ENCODE peak calls at places on chromosomes 4 and X, in eight cellular contexts. L is HTR-8/SVneo; W is stimulated activated CD8-positive, alpha-beta memory T cell treated with anti-CD3 and anti-CD28 coated beads, Interleukin-4, amount 100 ng/mL, for 4 hours; I is Caki2; Y is activated T-helper 1 cell treated with anti-CD3 and anti-CD28 coated beads, Interleukin-12 subunit alpha, Interleukin-12 subunit beta, Interleukin-2, Interleukin-4 antibody, amounts not matched to agents 30 ng/mL and 10 ng/mL and 1 ng/mL, durations not matched to agents 14 hours and 24 hours and 36 hours; T is stimulated activated naive B cell treated with anti-CD40 and anti-IgM and Interleukin-4, amounts not matched to agents 10 μg/mL and 1 μg/mL and 100 μg/mL, for 72 hours; V is stimulated activated CD4-positive, alpha-beta T cell treated with anti-CD3 and anti-CD28 coated beads, TNF-alpha, amount 100 ng/mL, for 48 hours; N is COR-L47. D is an unnamed sample.

GRCh38 chr4:2820216-2820982 is 23.2 kb upstream of the ADD1 start:
- DNase-seq in L (no peak), W (no peak), I (no peak), Y (no peak), T (no peak), V (no peak), N (peak; percentile 10), D (no peak)

GRCh38 chr4:140135529-140136021 is 18.4 kb downstream of the MAML3 start:
- DNase-seq in L (no peak), W (no peak), I (peak; percentile 16), Y (no peak), T (no peak), V (no peak), N (peak; percentile 86), D (no peak)

GRCh38 chr4:164621886-164622521 is 131.9 kb upstream of the SMIM31 start:
- DNase-seq in L (no peak), W (no peak), I (no peak), Y (no peak), T (no peak), V (no peak), N (no peak), D (no peak)

GRCh38 chr4:31081375-31081774 is 361.2 kb downstream of the PCDH7 start:
- DNase-seq in L (peak; percentile 23), W (no peak), I (no peak), Y (no peak), T (no peak), V (no peak), N (no peak), D (no peak)

GRCh38 chrX:155577682-155578081 is 35.1 kb downstream of the TMLHE start:
- DNase-seq in L (no peak), W (no peak), I (no peak), Y (no peak), T (no peak), V (no peak), N (no peak), D (no peak)

GRCh38 chrX:30504309-30504708 is 73.3 kb downstream of the TASL start:
- DNase-seq in L (no peak), W (no peak), I (peak; percentile 41), Y (no peak), T (no peak), V (no peak), N (no peak), D (no peak)

GRCh38 chr4:118346495-118346894 is 6.3 kb downstream of the PRSS12 start:
- DNase-seq in L (no peak), W (no peak), I (no peak), Y (no peak), T (no peak), V (no peak), N (no peak), D (no peak)

GRCh38 chrX:102712216-102712966 is at the start of gene GPRASP2:
- DNase-seq in L (no peak), W (no peak), I (peak; percentile 27), Y (no peak), T (no peak), V (no peak), N (peak; percentile 7), D (peak; percentile 1)

GRCh38 chr4:6386091-6386490 is 86.3 kb downstream of the PPP2R2C start:
- DNase-seq in L (no peak), W (no peak), I (no peak), Y (no peak), T (no peak), V (no peak), N (no peak), D (no peak)

GRCh38 chr4:158807696-158808095 is 38.9 kb downstream of the FNIP2 start:
- DNase-seq in L (no peak), W (no peak), I (no peak), Y (no peak), T (no peak), V (no peak), N (no peak), D (no peak)

GRCh38 chrX:42934020-42934701 is 156.2 kb upstream of the PPP1R2C start:
- DNase-seq in L (no peak), W (no peak), I (no peak), Y (peak; percentile 22), T (peak; percentile 51), V (no peak), N (no peak), D (no peak)

GRCh38 chrX:9745417-9746115 is 20.1 kb downstream of the GPR143 start:
- DNase-seq in L (no peak), W (no peak), I (no peak), Y (no peak), T (no peak), V (no peak), N (no peak), D (no peak)

GRCh38 chr4:120633810-120634209 is 288.7 kb downstream of the PRDM5 start:
- DNase-seq in L (no peak), W (no peak), I (no peak), Y (no peak), T (no peak), V (no peak), N (no peak), D (no peak)

GRCh38 chrX:23616361-23616760 is 50.9 kb upstream of the PRDX4 start:
- DNase-seq in L (peak; percentile 48), W (no peak), I (peak; percentile 1), Y (no peak), T (no peak), V (no peak), N (no peak), D (peak; percentile 10)

GRCh38 chrX:38768079-38768478 is 33.2 kb upstream of the MID1IP1 start:
- DNase-seq in L (peak; percentile 3), W (no peak), I (no peak), Y (no peak), T (no peak), V (no peak), N (peak; percentile 34), D (peak; percentile 2)

GRCh38 chr4:182593864-182594263 is 323.3 kb downstream of the DCTD start:
- DNase-seq in L (no peak), W (no peak), I (no peak), Y (no peak), T (no peak), V (no peak), N (no peak), D (no peak)

GRCh38 chr4:7774301-7775019 is 165.2 kb downstream of the AFAP1 start:
- DNase-seq in L (no peak), W (no peak), I (no peak), Y (no peak), T (no peak), V (no peak), N (no peak), D (no peak)

GRCh38 chr4:3607690-3608514 is 75.7 kb upstream of the LRPAP1 start:
- DNase-seq in L (no peak), W (no peak), I (no peak), Y (no peak), T (no peak), V (no peak), N (peak; percentile 80), D (no peak)

GRCh38 chr4:47466061-47466785 is 2.7 kb upstream of the COMMD8 start:
- DNase-seq in L (no peak), W (no peak), I (no peak), Y (no peak), T (no peak), V (no peak), N (no peak), D (no peak)

GRCh38 chrX:110600745-110601310 is 194.8 kb downstream of the CHRDL1 start:
- DNase-seq in L (no peak), W (no peak), I (no peak), Y (no peak), T (no peak), V (no peak), N (no peak), D (no peak)

GRCh38 chr4:8694651-8695151 is 102.1 kb downstream of the CPZ start:
- DNase-seq in L (no peak), W (no peak), I (no peak), Y (no peak), T (no peak), V (no peak), N (no peak), D (no peak)

GRCh38 chr4:72969957-72970356 is 99.6 kb downstream of the COX18 start:
- DNase-seq in L (no peak), W (no peak), I (no peak), Y (no peak), T (no peak), V (no peak), N (no peak), D (no peak)

GRCh38 chrX:137028699-137029098 is 5.1 kb downstream of the GPR101 start:
- DNase-seq in L (no peak), W (no peak), I (no peak), Y (no peak), T (no peak), V (no peak), N (no peak), D (no peak)

GRCh38 chrX:104270916-104271512 is 16.3 kb upstream of the ESX1 start:
- DNase-seq in L (no peak), W (no peak), I (peak; percentile 47), Y (no peak), T (no peak), V (peak; percentile 25), N (peak; percentile 26), D (peak; percentile 1)

GRCh38 chr4:97589481-97590196 is 553.6 kb downstream of the STPG2 start:
- DNase-seq in L (no peak), W (no peak), I (no peak), Y (no peak), T (no peak), V (no peak), N (no peak), D (no peak)

GRCh38 chr4:41409095-41409494 is 128.9 kb upstream of the LIMCH1 start:
- DNase-seq in L (no peak), W (no peak), I (no peak), Y (no peak), T (no peak), V (no peak), N (no peak), D (no peak)

GRCh38 chr4:140096921-140097320 is 57.1 kb downstream of the MAML3 start:
- DNase-seq in L (no peak), W (no peak), I (no peak), Y (no peak), T (no peak), V (no peak), N (no peak), D (no peak)

GRCh38 chr4:185254434-185254833 is 45.0 kb downstream of the SNX25 start:
- DNase-seq in L (no peak), W (no peak), I (no peak), Y (no peak), T (no peak), V (no peak), N (no peak), D (no peak)

GRCh38 chr4:152160236-152160800 is 375.6 kb downstream of the FBXW7 start:
- DNase-seq in L (no peak), W (no peak), I (no peak), Y (no peak), T (no peak), V (no peak), N (no peak), D (no peak)

GRCh38 chrX:70436380-70436779 is 8.3 kb upstream of the DLG3 start:
- DNase-seq in L (no peak), W (no peak), I (no peak), Y (no peak), T (no peak), V (no peak), N (no peak), D (no peak)

GRCh38 chrX:96776966-96777365 is 92.3 kb downstream of the DIAPH2 start:
- DNase-seq in L (no peak), W (no peak), I (no peak), Y (no peak), T (no peak), V (no peak), N (no peak), D (no peak)

GRCh38 chr4:176464748-176465147 is 145.0 kb downstream of the SPCS3 start:
- DNase-seq in L (no peak), W (no peak), I (no peak), Y (no peak), T (no peak), V (no peak), N (no peak), D (no peak)

GRCh38 chrX:86033385-86033784 is 14.0 kb downstream of the CHM start:
- DNase-seq in L (no peak), W (no peak), I (no peak), Y (no peak), T (no peak), V (no peak), N (no peak), D (no peak)

GRCh38 chr4:140180577-140180976 is 26.6 kb upstream of the MAML3 start:
- DNase-seq in L (no peak), W (no peak), I (no peak), Y (no peak), T (no peak), V (no peak), N (no peak), D (no peak)

D was measured in SW 1271.